ENCODE peak calls at places on chromosomes 12 and 14, in five cellular contexts. Q is K562, C is ovary, D is A549, L is H1. E is an unnamed sample.

GRCh38 chr12:115260807-115261161 is 576.8 kb upstream of the TBX3 start:
- DNase-seq in Q (no peak), C (no peak), D (no peak), L (no peak), E (no peak)

GRCh38 chr12:68280240-68280639 is 26.8 kb upstream of the IL22 start:
- DNase-seq in Q (no peak), C (no peak), D (no peak), L (no peak), E (no peak)

GRCh38 chr12:10191865-10192264 is 13.0 kb downstream of the TMEM52B start:
- DNase-seq in Q (no peak), C (no peak), D (no peak), L (no peak), E (no peak)

GRCh38 chr14:24843494-24843893 is 206.5 kb downstream of the STXBP6 start:
- DNase-seq in Q (no peak), C (no peak), D (no peak), L (no peak), E (no peak)

GRCh38 chr12:115570271-115570777 is 707.2 kb downstream of the MED13L start:
- DNase-seq in Q (no peak), C (no peak), D (peak; percentile 69), L (no peak), E (no peak)

GRCh38 chr14:61461808-61462275 is 140.5 kb downstream of the PRKCH start:
- DNase-seq in Q (peak; percentile 56), C (no peak), D (peak; percentile 72), L (peak; percentile 43), E (no peak)

GRCh38 chr12:109264095-109264942 is 44.8 kb downstream of the FOXN4 start:
- DNase-seq in Q (peak; percentile 87), C (peak; percentile 78), D (peak; percentile 78), L (peak; percentile 93), E (peak; percentile 75)

GRCh38 chr12:93593833-93594232 is 21.4 kb downstream of the SOCS2 start:
- DNase-seq in Q (no peak), C (no peak), D (no peak), L (no peak), E (no peak)

GRCh38 chr12:123608192-123608591 is 6.3 kb downstream of the DDX55 start:
- DNase-seq in Q (no peak), C (no peak), D (no peak), L (no peak), E (no peak)

GRCh38 chr12:7905071-7905470 is 30.9 kb downstream of the SLC2A3 start:
- DNase-seq in Q (no peak), C (no peak), D (no peak), L (no peak), E (no peak)

GRCh38 chr12:54036620-54037359 is 3.9 kb downstream of the HOXC5 start:
- DNase-seq in Q (no peak), C (peak; percentile 56), D (peak; percentile 57), L (no peak), E (peak; percentile 36)

GRCh38 chr14:68405959-68406358 is 386.9 kb downstream of the ZFP36L1 start:
- DNase-seq in Q (no peak), C (no peak), D (no peak), L (no peak), E (no peak)

GRCh38 chr14:103360548-103360947 is 24.7 kb upstream of the MARK3 start:
- DNase-seq in Q (no peak), C (no peak), D (no peak), L (no peak), E (no peak)

GRCh38 chr12:64583395-64584172 is 26.7 kb upstream of the RASSF3 start:
- DNase-seq in Q (no peak), C (no peak), D (no peak), L (no peak), E (no peak)

GRCh38 chr12:7934153-7934552 is 1.8 kb downstream of the SLC2A3 start:
- DNase-seq in Q (peak; percentile 16), C (no peak), D (no peak), L (no peak), E (no peak)

GRCh38 chr12:51887476-51888315 is at the start of gene ANKRD33:
- DNase-seq in Q (peak; percentile 87), C (peak; percentile 8), D (no peak), L (peak; percentile 95), E (peak; percentile 51)

GRCh38 chr14:30657606-30658163 is 35.6 kb downstream of the SCFD1 start:
- DNase-seq in Q (no peak), C (no peak), D (peak; percentile 17), L (no peak), E (no peak)

GRCh38 chr12:76422878-76423438 is 74.7 kb upstream of the BBS10 start:
- DNase-seq in Q (peak; percentile 7), C (no peak), D (no peak), L (no peak), E (no peak)

GRCh38 chr12:45010051-45010450 is 40.8 kb downstream of the DBX2 start:
- DNase-seq in Q (no peak), C (no peak), D (no peak), L (no peak), E (no peak)

GRCh38 chr14:77225254-77225653 is 43.7 kb downstream of the TMEM63C start:
- DNase-seq in Q (no peak), C (no peak), D (no peak), L (no peak), E (no peak)

GRCh38 chr12:94206886-94207285 is 58.5 kb downstream of the PLXNC1 start:
- DNase-seq in Q (no peak), C (no peak), D (no peak), L (no peak), E (no peak)

GRCh38 chr12:80625901-80626300 is 81.5 kb upstream of the MYF6 start:
- DNase-seq in Q (no peak), C (no peak), D (no peak), L (no peak), E (no peak)

GRCh38 chr14:61566537-61567225 is 128.6 kb upstream of the HIF1A start:
- DNase-seq in Q (no peak), C (no peak), D (no peak), L (no peak), E (no peak)

GRCh38 chr12:54983536-54984102 is 943 bp downstream of the TESPA1 start:
- DNase-seq in Q (no peak), C (no peak), D (no peak), L (no peak), E (no peak)

GRCh38 chr12:14993537-14994266 is 20.9 kb downstream of the PDE6H start:
- DNase-seq in Q (no peak), C (no peak), D (peak; percentile 12), L (no peak), E (no peak)

GRCh38 chr12:106074706-106075392 is 63.9 kb downstream of the NUAK1 start:
- DNase-seq in Q (no peak), C (no peak), D (no peak), L (no peak), E (no peak)

GRCh38 chr14:91693342-91693741 is 38.5 kb downstream of the CATSPERB start:
- DNase-seq in Q (no peak), C (no peak), D (peak; percentile 10), L (no peak), E (no peak)

GRCh38 chr12:19273482-19274330 is 144.2 kb downstream of the PLEKHA5 start:
- DNase-seq in Q (no peak), C (peak; percentile 49), D (peak; percentile 79), L (no peak), E (peak; percentile 50)

GRCh38 chr12:72179841-72180240 is 92.3 kb upstream of the TRHDE start:
- DNase-seq in Q (no peak), C (no peak), D (no peak), L (no peak), E (no peak)

GRCh38 chr14:60233251-60233650 is 15.8 kb upstream of the PPM1A start:
- DNase-seq in Q (no peak), C (no peak), D (peak; percentile 38), L (no peak), E (no peak)

GRCh38 chr12:6204533-6205143 is 4.4 kb downstream of the CD9 start:
- DNase-seq in Q (no peak), C (no peak), D (no peak), L (no peak), E (no peak)

GRCh38 chr14:59140441-59140840 is 48.0 kb upstream of the DAAM1 start:
- DNase-seq in Q (no peak), C (no peak), D (no peak), L (no peak), E (no peak)

GRCh38 chr14:53715390-53715730 is 241.3 kb downstream of the BMP4 start:
- DNase-seq in Q (no peak), C (no peak), D (peak; percentile 20), L (no peak), E (no peak)

GRCh38 chr12:1804545-1805332 is 15.6 kb upstream of the LRTM2 start:
- DNase-seq in Q (peak; percentile 89), C (peak; percentile 73), D (peak; percentile 92), L (peak; percentile 87), E (no peak)

GRCh38 chr12:118126119-118126757 is 9.7 kb upstream of the PEBP1 start:
- DNase-seq in Q (no peak), C (peak; percentile 86), D (no peak), L (no peak), E (peak; percentile 91)

GRCh38 chr12:130347588-130347987 is 9.9 kb downstream of the PIWIL1 start:
- DNase-seq in Q (no peak), C (no peak), D (no peak), L (no peak), E (no peak)

GRCh38 chr14:29752221-29752923 is 175.3 kb downstream of the PRKD1 start:
- DNase-seq in Q (no peak), C (no peak), D (no peak), L (no peak), E (no peak)

GRCh38 chr14:100123618-100124017 is 35.8 kb downstream of the DEGS2 start:
- DNase-seq in Q (no peak), C (no peak), D (no peak), L (no peak), E (peak; percentile 59)
- TF ChIP-seq POLR2A in Q (no peak), C (no peak), D (no peak), L (no peak), E (no peak)

GRCh38 chr14:105774001-105774400 is 247.6 kb downstream of the TMEM121 start:
- DNase-seq in Q (no peak), C (no peak), D (no peak), L (no peak), E (no peak)
- TF ChIP-seq EP300 in Q (no peak), C (no peak), D (no peak), L (no peak), E (no peak)

GRCh38 chr12:126369487-126370463 is 1304.5 kb downstream of the AACS start:
- DNase-seq in Q (no peak), C (no peak), D (no peak), L (no peak), E (no peak)
- TF ChIP-seq CTCF in Q (no peak), C (no peak), D (no peak), L (no peak), E (no peak)

DNA sequence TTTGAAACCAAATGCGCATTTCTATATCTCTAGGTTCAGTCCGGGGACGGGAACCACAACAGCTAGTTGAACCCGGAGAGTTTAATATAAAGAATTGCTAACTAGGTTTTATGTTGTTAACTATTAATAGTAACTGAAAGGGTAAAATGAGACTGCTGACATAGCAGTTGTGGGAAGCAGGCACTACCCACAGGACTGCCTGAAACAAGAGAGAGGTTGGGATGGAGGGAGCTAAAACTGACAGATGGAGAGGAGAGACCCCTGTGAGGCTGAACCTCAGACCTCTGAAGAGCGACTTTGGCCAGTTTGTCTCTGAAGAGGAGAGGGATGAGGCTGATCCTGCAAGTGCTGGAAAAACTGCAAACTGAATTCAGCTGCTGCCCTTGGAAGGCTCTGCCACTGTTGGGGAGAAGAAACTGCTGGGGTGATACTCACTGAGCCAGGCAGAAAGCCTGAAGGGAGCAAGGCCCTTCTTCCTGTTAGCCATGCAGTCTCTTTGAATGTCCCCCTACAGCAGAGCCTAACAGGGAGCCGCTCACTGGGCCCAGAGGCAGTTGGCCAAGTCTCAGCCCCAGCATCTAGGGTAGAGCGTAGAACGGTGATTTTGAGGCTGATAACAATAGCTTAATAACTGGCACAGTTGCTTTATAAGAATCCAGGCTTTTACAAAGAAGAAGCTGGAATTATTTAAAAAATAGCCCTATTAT is 172.2 kb downstream of the NPAS3 start:
- DNase-seq in Q (no peak), C (no peak), D (no peak), L (peak; percentile 47), E (no peak)
- TF ChIP-seq POLR2A in Q (no peak), C (no peak), D (no peak), L (no peak), E (no peak)